ENCODE peak calls at places on chromosomes 5 and 9, in five cellular contexts. N, H, K, X and G are unnamed samples. For H3K4me1, the result is how much of the 10 kb centered on the place peaks cover.

GRCh38 chr9:77789891-77790290 is 141.8 kb upstream of the GNA14 start:
- DNase-seq in X (no peak), N (no peak), K (no peak), H (no peak), G (no peak)

GRCh38 chr9:79377315-79377855 is 194.4 kb upstream of the TLE4 start:
- DNase-seq in X (no peak), K (no peak), H (peak), N (no peak), G (no peak)

GRCh38 chr9:133955821-133956411 is 36.2 kb downstream of the VAV2 start:
- DNase-seq in H (peak), N (peak), X (no peak), K (no peak), G (peak)

GRCh38 chr5:176954050-176954449 is 52.5 kb downstream of the UIMC1 start:
- DNase-seq in K (no peak), H (no peak), N (no peak), X (no peak), G (no peak)

GRCh38 chr9:3331801-3332200 is 194.0 kb downstream of the RFX3 start:
- DNase-seq in K (no peak), N (peak), H (no peak), X (peak), G (no peak)

GRCh38 chr5:101429241-101429640 is 526.2 kb upstream of the ST8SIA4 start:
- DNase-seq in N (no peak), X (no peak), K (no peak), H (peak), G (peak)

GRCh38 chr5:85453026-85453349 is 1068.3 kb upstream of the EDIL3 start:
- DNase-seq in H (no peak), N (no peak), K (no peak), X (no peak), G (no peak)

GRCh38 chr9:91164724-91165520 is 196.8 kb downstream of the AUH start:
- DNase-seq in H (peak), X (peak), N (no peak), K (peak), G (peak)

GRCh38 chr9:115930472-115930871 is 223.1 kb upstream of the PAPPA start:
- DNase-seq in N (no peak), H (peak), K (peak), X (no peak), G (peak)

GRCh38 chr5:159448841-159449407 is 118.6 kb upstream of the IL12B start:
- DNase-seq in K (no peak), X (no peak), H (no peak), N (no peak), G (no peak)

GRCh38 chr9:74458832-74459231 is 38.3 kb upstream of the RORB start:
- DNase-seq in K (no peak), X (no peak), H (no peak), N (no peak), G (no peak)

GRCh38 chr5:14168139-14168792 is 25.1 kb downstream of the TRIO start:
- DNase-seq in H (peak), X (no peak), K (no peak), N (no peak), G (no peak)

GRCh38 chr9:27078685-27079084 is 30.3 kb upstream of the TEK start:
- DNase-seq in K (no peak), H (no peak), X (no peak), N (no peak), G (no peak)

GRCh38 chr9:23621166-23621565 is 204.9 kb downstream of the ELAVL2 start:
- DNase-seq in X (no peak), N (no peak), H (no peak), K (no peak), G (peak)

GRCh38 chr9:137045294-137046093 is 483 bp downstream of the NPDC1 start:
- DNase-seq in X (no peak), K (no peak), H (peak), N (peak), G (peak)

GRCh38 chr5:56211298-56211865 is 21.7 kb downstream of the ANKRD55 start:
- DNase-seq in N (no peak), H (peak), X (peak), K (peak), G (peak)

GRCh38 chr5:174444791-174445190 is 279.6 kb upstream of the MSX2 start:
- DNase-seq in H (no peak), X (no peak), K (no peak), N (no peak), G (no peak)

GRCh38 chr5:176542135-176542595 is 5.0 kb upstream of the RNF44 start:
- DNase-seq in X (no peak), N (no peak), H (no peak), K (no peak), G (no peak)

GRCh38 chr5:151808451-151809169 is 36.9 kb downstream of the G3BP1 start:
- DNase-seq in X (no peak), N (no peak), H (no peak), K (no peak), G (no peak)

GRCh38 chr9:126699401-126699851 is 85.7 kb downstream of the LMX1B start:
- DNase-seq in N (peak), X (no peak), K (no peak), H (no peak), G (no peak)

GRCh38 chr9:131708613-131709002 is 31.3 kb downstream of the RAPGEF1 start:
- DNase-seq in K (no peak), X (no peak), H (no peak), N (no peak), G (no peak)

GRCh38 chr9:131706608-131706970 is 33.3 kb downstream of the RAPGEF1 start:
- DNase-seq in K (no peak), H (no peak), X (peak), N (no peak), G (no peak)

GRCh38 chr9:131704988-131705387 is 34.9 kb downstream of the RAPGEF1 start:
- DNase-seq in H (no peak), X (no peak), N (no peak), K (no peak), G (no peak)

GRCh38 chr9:131707677-131708612 is 31.9 kb downstream of the RAPGEF1 start:
- DNase-seq in H (peak), X (no peak), N (no peak), K (peak), G (peak)

GRCh38 chr9:131707050-131707449 is 32.8 kb downstream of the RAPGEF1 start:
- DNase-seq in N (no peak), K (no peak), H (no peak), X (no peak), G (no peak)
- H3K4me1 ChIP-seq in N (under half), K (under half), H (under half), X (half or more), G (under half)

DNA sequence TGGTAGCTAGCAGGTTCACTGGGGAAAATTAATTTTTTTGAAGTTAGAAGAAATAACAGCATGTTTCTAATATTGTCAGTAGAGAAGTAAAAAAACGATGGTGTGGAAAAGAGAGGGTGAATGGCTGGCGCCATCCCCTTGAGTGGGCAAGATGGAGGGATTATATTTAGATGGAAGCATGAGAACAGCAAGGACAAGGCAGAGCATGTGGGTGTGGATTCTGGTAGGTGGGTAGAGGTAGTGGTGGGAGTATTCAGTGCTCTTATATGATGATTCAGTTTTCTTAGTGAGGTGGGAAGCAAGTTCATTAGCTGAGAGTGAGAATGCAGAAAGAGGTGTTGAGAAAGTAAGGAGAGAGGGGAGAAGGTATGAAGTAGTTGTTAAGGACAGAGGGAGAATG is 188.1 kb downstream of the GABRB2 start:
- DNase-seq in X (no peak), H (no peak), N (no peak), K (no peak), G (no peak)
- H3K4me2 ChIP-seq in X (no peak), H (no peak), N (no peak), K (no peak), G (no peak)

GRCh38 chr5:6315580-6315979 is 62.8 kb downstream of the MED10 start:
- DNase-seq in H (no peak), N (no peak), K (no peak), X (no peak), G (no peak)
- H3K9ac ChIP-seq in H (no peak), N (no peak), K (no peak), X (no peak), G (no peak)

GRCh38 chr5:138705007-138705406 is 48.2 kb upstream of the CTNNA1 start:
- DNase-seq in X (no peak), H (no peak), N (peak), K (no peak), G (no peak)
- H3K4me1 ChIP-seq in X (under half), H (under half), N (under half), K (under half), G (under half)

GRCh38 chr5:83518676-83519075 is 47.1 kb downstream of the VCAN start:
- DNase-seq in K (no peak), H (no peak), N (no peak), X (no peak), G (no peak)

GRCh38 chr5:83513491-83513890 is 41.9 kb downstream of the VCAN start:
- DNase-seq in X (no peak), N (peak), K (peak), H (no peak), G (peak)

GRCh38 chr5:83516962-83517750 is 45.6 kb downstream of the VCAN start:
- DNase-seq in H (peak), X (no peak), N (no peak), K (no peak), G (no peak)

GRCh38 chr5:83513081-83513480 is 41.5 kb downstream of the VCAN start:
- DNase-seq in H (no peak), K (no peak), X (no peak), N (no peak), G (no peak)

GRCh38 chr5:83516361-83516760 is 44.8 kb downstream of the VCAN start:
- DNase-seq in N (no peak), X (no peak), H (peak), K (no peak), G (peak)
- H3K4me2 ChIP-seq in N (peak), X (no peak), H (peak), K (no peak), G (no peak)

GRCh38 chr5:39675676-39676075 is 250.9 kb upstream of the DAB2 start:
- DNase-seq in N (no peak), X (no peak), H (no peak), K (no peak), G (no peak)

GRCh38 chr5:39671421-39672110 is 246.8 kb upstream of the DAB2 start:
- DNase-seq in K (no peak), X (no peak), H (no peak), N (no peak), G (peak)

GRCh38 chr5:39670955-39671354 is 246.2 kb upstream of the DAB2 start:
- DNase-seq in X (no peak), H (no peak), N (no peak), K (no peak), G (no peak)

GRCh38 chr5:39670391-39670790 is 245.6 kb upstream of the DAB2 start:
- DNase-seq in N (no peak), H (no peak), K (no peak), X (no peak), G (no peak)

DNA sequence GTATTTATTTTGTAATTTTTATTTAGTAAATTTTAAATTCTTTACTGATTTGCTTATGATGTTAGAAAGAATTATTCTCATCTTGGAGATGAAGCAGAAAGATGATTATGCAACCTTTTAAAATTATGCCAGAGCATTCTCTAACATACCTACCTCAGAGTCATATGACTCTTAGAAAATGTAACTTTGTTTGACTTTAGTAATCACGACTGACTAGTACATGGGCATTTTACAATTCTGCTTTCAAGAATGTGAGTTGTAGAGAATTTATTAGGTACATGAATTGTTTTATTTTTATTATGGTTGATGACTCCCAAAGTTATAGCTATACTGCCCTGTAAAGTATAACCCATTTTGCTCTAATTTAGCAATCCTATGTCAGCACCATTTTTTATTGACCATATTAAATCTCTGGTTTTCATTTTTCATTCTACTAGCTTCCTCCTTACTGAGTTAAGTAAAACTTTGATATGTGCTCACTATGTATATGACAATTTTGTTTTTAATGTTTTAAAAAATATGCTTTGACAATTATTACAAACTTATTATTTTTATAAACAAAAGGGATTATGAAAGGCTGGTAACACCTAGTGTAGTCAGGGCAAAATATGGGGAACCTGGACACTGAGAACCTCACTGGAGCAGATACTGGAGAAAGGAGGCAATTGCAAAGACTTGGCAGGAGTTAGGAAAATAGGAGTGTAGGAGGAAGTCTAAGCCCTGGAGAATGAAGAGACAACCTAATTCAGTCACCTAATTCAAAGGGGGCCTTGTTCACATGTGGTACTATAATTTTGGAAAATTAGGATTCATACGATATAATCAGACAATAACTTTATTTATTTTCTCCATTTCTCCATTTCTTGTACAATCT is 249.7 kb upstream of the DAB2 start:
- DNase-seq in H (no peak), X (no peak), N (no peak), K (no peak), G (no peak)
- H3K9ac ChIP-seq in H (no peak), X (no peak), N (no peak), K (no peak), G (no peak)

GRCh38 chr9:120875643-120875953 is 1.4 kb downstream of the PHF19 start:
- DNase-seq in N (peak), X (no peak), H (no peak), K (no peak), G (no peak)
- H3K4me1 ChIP-seq in N (under half), X (under half), H (under half), K (under half), G (under half)

DNA sequence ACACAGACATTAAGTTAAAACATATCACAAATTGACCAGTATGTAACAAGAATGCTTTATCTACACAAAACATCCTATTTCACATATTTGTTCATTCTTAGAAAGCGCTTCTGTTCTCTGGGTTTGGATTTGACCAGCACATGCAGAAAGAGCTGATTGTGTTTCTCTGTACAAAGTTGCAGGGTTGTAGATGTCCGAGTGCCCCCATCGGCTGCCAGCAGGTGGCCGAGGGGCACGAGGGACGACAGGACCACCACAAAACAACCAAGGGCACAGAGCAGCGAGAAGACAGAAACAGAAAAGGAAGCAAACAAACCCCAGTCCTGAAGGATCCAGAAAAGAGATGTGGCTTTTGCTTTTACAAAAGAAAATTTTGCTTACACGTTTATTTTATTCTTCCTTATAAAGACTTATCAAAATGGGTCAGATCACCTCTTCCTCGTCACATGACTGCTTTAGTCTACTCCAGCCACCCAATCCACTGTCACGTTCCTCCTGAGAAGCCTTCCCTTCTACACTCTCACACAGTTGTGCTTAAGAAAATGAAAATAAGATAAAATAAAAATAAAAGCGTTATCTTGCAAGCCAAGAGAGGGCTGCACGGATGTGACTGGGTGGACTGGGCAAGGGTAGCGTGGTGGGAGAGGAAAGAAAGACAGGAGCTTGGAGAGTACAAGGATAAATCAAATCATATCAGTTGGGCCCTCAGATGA is 9.5 kb downstream of the OTP start:
- DNase-seq in K (no peak), H (no peak), N (peak), X (no peak), G (no peak)
- H3K4me2 ChIP-seq in K (peak), H (peak), N (peak), X (peak), G (no peak)

GRCh38 chr5:38845555-38846378 is at the start of gene OSMR:
- DNase-seq in N (peak), X (peak), H (peak), K (peak), G (peak)

GRCh38 chr5:38843665-38844064 is 2.1 kb upstream of the OSMR start:
- DNase-seq in X (no peak), N (no peak), K (no peak), H (no peak), G (no peak)

GRCh38 chr5:38847549-38848341 is 1.9 kb downstream of the OSMR start:
- DNase-seq in X (no peak), N (no peak), K (no peak), H (peak), G (peak)

GRCh38 chr5:38848637-38849036 is 2.8 kb downstream of the OSMR start:
- DNase-seq in H (no peak), X (no peak), N (no peak), K (no peak), G (no peak)

GRCh38 chr5:38846379-38846967 is 661 bp downstream of the OSMR start:
- DNase-seq in X (peak), N (no peak), H (peak), K (no peak), G (peak)
- H3K9ac ChIP-seq in X (peak), N (peak), H (peak), K (peak), G (peak)

GRCh38 chr5:37717276-37717612 is 122.6 kb downstream of the GDNF start:
- DNase-seq in K (no peak), H (no peak), N (no peak), X (no peak), G (no peak)

GRCh38 chr5:37715957-37716356 is 123.9 kb downstream of the GDNF start:
- DNase-seq in K (no peak), H (peak), X (no peak), N (no peak), G (no peak)

GRCh38 chr5:37716405-37716804 is 123.4 kb downstream of the GDNF start:
- DNase-seq in K (no peak), H (no peak), N (no peak), X (no peak), G (no peak)

GRCh38 chr5:37715361-37715760 is 124.5 kb downstream of the GDNF start:
- DNase-seq in H (peak), K (no peak), X (peak), N (no peak), G (no peak)

DNA sequence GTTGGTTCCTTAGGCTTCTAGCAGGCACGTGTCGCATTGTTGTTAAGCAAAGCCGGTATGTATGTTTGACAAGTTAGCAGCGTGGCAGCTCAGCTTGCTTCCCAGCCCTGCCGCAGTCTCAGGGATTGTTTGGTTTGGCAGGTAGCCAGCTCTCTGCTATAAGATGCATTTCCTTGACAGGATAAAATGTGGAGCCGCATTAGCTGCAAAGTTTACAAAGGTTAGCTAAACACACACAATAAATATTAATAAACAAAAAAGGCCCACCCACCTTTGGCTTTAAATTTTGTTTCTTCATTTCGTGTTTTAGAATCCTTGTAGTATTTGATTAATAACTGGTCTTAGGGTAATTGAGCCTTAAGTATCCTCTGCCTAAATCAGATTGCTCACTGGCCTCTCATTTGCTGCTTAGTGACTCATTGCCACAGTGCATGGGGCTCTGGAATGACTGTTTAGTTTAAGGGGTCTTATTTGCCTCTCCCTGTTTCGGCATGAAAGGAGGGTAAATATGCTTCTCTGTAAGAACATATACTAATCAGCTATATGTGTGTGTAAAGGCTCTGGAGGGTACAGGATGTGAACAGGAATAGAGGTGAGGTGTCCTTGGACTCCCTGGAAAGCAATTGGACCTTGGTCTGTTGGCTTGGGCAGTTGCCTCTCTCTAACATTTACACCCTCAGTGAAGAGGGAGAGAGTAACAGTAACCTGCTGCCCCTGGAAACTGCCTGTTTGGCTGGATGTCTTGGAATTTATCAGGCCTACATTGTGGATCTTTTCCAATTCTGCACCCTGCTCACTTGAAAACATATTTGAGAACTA is 122.0 kb downstream of the GDNF start:
- DNase-seq in H (peak), X (peak), K (no peak), N (peak), G (peak)
- H3K4me1 ChIP-seq in H (under half), X (under half), K (under half), N (half or more), G (under half)